ENCODE peak calls at places on chromosomes 5 and 9, in four cellular contexts. One of them, this sample, is unnamed.

GRCh38 chr9:99489043-99489378 is 266.9 kb downstream of the SEC61B start:
- DNase-seq in BJ: no peak
- DNase-seq in astrocyte of the spinal cord: peak; percentile 32
- DNase-seq in ascending aorta: no peak
- DNase-seq in this sample: no peak

GRCh38 chr9:71744754-71745521 is 23.4 kb downstream of the CEMIP2 start:
- DNase-seq in BJ: no peak
- DNase-seq in astrocyte of the spinal cord: no peak
- DNase-seq in ascending aorta: no peak
- DNase-seq in this sample: no peak

GRCh38 chr9:99231708-99232107 is 9.6 kb downstream of the SEC61B start:
- DNase-seq in BJ: no peak
- DNase-seq in astrocyte of the spinal cord: no peak
- DNase-seq in ascending aorta: no peak
- DNase-seq in this sample: peak; percentile 50

GRCh38 chr5:141883184-141883947 is 5.2 kb upstream of the PCDH1 start:
- DNase-seq in BJ: no peak
- DNase-seq in astrocyte of the spinal cord: no peak
- DNase-seq in ascending aorta: no peak
- DNase-seq in this sample: no peak

GRCh38 chr9:135905380-135906282 is 1.7 kb downstream of the CAMSAP1 start:
- DNase-seq in BJ: no peak
- DNase-seq in astrocyte of the spinal cord: peak; percentile 38
- DNase-seq in ascending aorta: no peak
- DNase-seq in this sample: no peak

GRCh38 chr5:10695055-10695649 is 65.9 kb downstream of the DAP start:
- DNase-seq in BJ: no peak
- DNase-seq in astrocyte of the spinal cord: peak; percentile 75
- DNase-seq in ascending aorta: peak; percentile 76
- DNase-seq in this sample: peak; percentile 63

GRCh38 chr5:33892419-33893151 is 795 bp upstream of the ADAMTS12 start:
- DNase-seq in BJ: peak; percentile 80
- DNase-seq in astrocyte of the spinal cord: peak; percentile 95
- DNase-seq in ascending aorta: peak; percentile 87
- DNase-seq in this sample: no peak

GRCh38 chr5:173637340-173637739 is 20.9 kb upstream of the BOD1 start:
- DNase-seq in BJ: no peak
- DNase-seq in astrocyte of the spinal cord: no peak
- DNase-seq in ascending aorta: peak; percentile 7
- DNase-seq in this sample: no peak

GRCh38 chr9:9855503-9856078 is 757.2 kb downstream of the PTPRD start:
- DNase-seq in BJ: no peak
- DNase-seq in astrocyte of the spinal cord: no peak
- DNase-seq in ascending aorta: no peak
- DNase-seq in this sample: no peak

GRCh38 chr5:132470596-132470995 is 20.0 kb downstream of the IRF1 start:
- DNase-seq in BJ: no peak
- DNase-seq in astrocyte of the spinal cord: no peak
- DNase-seq in ascending aorta: no peak
- DNase-seq in this sample: no peak

GRCh38 chr5:44002381-44002901 is 386.8 kb downstream of the FGF10 start:
- DNase-seq in BJ: peak; percentile 16
- DNase-seq in astrocyte of the spinal cord: peak; percentile 28
- DNase-seq in ascending aorta: no peak
- DNase-seq in this sample: no peak

GRCh38 chr5:179211631-179212030 is 133.6 kb downstream of the ADAMTS2 start:
- DNase-seq in BJ: no peak
- DNase-seq in astrocyte of the spinal cord: no peak
- DNase-seq in ascending aorta: no peak
- DNase-seq in this sample: no peak

GRCh38 chr9:114098021-114098659 is 952 bp downstream of the KIF12 start:
- DNase-seq in BJ: no peak
- DNase-seq in astrocyte of the spinal cord: no peak
- DNase-seq in ascending aorta: no peak
- DNase-seq in this sample: no peak

GRCh38 chr9:134283111-134283515 is 43.1 kb upstream of the RXRA start:
- DNase-seq in BJ: peak; percentile 31
- DNase-seq in astrocyte of the spinal cord: peak; percentile 56
- DNase-seq in ascending aorta: peak; percentile 90
- DNase-seq in this sample: no peak

GRCh38 chr5:150595466-150596031 is 44.9 kb upstream of the SYNPO start:
- DNase-seq in BJ: no peak
- DNase-seq in astrocyte of the spinal cord: peak; percentile 27
- DNase-seq in ascending aorta: peak; percentile 78
- DNase-seq in this sample: no peak

GRCh38 chr9:90046317-90046861 is 441.6 kb downstream of the GADD45G start:
- DNase-seq in BJ: no peak
- DNase-seq in astrocyte of the spinal cord: no peak
- DNase-seq in ascending aorta: no peak
- DNase-seq in this sample: no peak

GRCh38 chr9:84271887-84272556 is 68.5 kb downstream of the SLC28A3 start:
- DNase-seq in BJ: no peak
- DNase-seq in astrocyte of the spinal cord: peak; percentile 43
- DNase-seq in ascending aorta: no peak
- DNase-seq in this sample: no peak

GRCh38 chr9:133377721-133378216 is 1.6 kb downstream of the STKLD1 start:
- DNase-seq in BJ: no peak
- DNase-seq in astrocyte of the spinal cord: no peak
- DNase-seq in ascending aorta: no peak
- DNase-seq in this sample: no peak

GRCh38 chr9:73525350-73525749 is 373.7 kb downstream of the ANXA1 start:
- DNase-seq in BJ: no peak
- DNase-seq in astrocyte of the spinal cord: no peak
- DNase-seq in ascending aorta: no peak
- DNase-seq in this sample: no peak

GRCh38 chr5:137283801-137284200 is 215.3 kb downstream of the SPOCK1 start:
- DNase-seq in BJ: no peak
- DNase-seq in astrocyte of the spinal cord: no peak
- DNase-seq in ascending aorta: no peak
- DNase-seq in this sample: no peak

GRCh38 chr5:121408778-121409177 is 442.9 kb upstream of the FTMT start:
- DNase-seq in BJ: no peak
- DNase-seq in astrocyte of the spinal cord: no peak
- DNase-seq in ascending aorta: no peak
- DNase-seq in this sample: no peak

GRCh38 chr5:62124266-62124665 is 181.7 kb upstream of the KIF2A start:
- DNase-seq in BJ: no peak
- DNase-seq in astrocyte of the spinal cord: no peak
- DNase-seq in ascending aorta: no peak
- DNase-seq in this sample: no peak

GRCh38 chr9:18006591-18006990 is 427.7 kb downstream of the SH3GL2 start:
- DNase-seq in BJ: no peak
- DNase-seq in astrocyte of the spinal cord: no peak
- DNase-seq in ascending aorta: no peak
- DNase-seq in this sample: no peak

GRCh38 chr9:19976226-19976625 is 187.4 kb upstream of the SLC24A2 start:
- DNase-seq in BJ: no peak
- DNase-seq in astrocyte of the spinal cord: no peak
- DNase-seq in ascending aorta: no peak
- DNase-seq in this sample: no peak

GRCh38 chr9:91253488-91253887 is 108.2 kb downstream of the AUH start:
- DNase-seq in BJ: no peak
- DNase-seq in astrocyte of the spinal cord: no peak
- DNase-seq in ascending aorta: no peak
- DNase-seq in this sample: peak; percentile 17
- TF ChIP-seq CTCF in BJ: peak; percentile 3
- TF ChIP-seq CTCF in astrocyte of the spinal cord: no peak
- TF ChIP-seq CTCF in ascending aorta: no peak
- TF ChIP-seq CTCF in this sample: no peak

DNA sequence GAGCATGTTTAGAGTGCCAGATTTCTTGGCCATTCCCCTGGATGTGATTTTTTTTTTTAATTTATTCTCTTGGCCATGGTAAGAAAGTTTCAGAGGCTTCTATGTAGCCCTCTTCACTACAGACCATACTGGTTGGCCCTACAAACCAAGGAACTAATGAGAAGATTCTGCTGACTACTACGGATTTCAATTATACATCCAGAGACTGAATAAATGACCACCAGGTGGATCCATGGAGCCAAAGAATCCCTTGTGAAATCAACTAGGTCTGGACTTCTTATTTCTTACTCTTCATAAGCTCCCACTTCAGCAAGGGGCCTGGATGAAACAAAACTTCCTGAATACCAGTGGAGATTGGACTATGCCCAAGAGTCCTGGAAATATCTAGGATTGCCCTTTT is 27.6 kb downstream of the ZNF622 start:
- DNase-seq in BJ: no peak
- DNase-seq in astrocyte of the spinal cord: no peak
- DNase-seq in ascending aorta: no peak
- DNase-seq in this sample: no peak
- TF ChIP-seq CTCF in BJ: peak; percentile 29
- TF ChIP-seq CTCF in astrocyte of the spinal cord: no peak
- TF ChIP-seq CTCF in ascending aorta: no peak
- TF ChIP-seq CTCF in this sample: no peak

GRCh38 chr5:140869555-140869886 is 764 bp downstream of the PCDHA11 start:
- DNase-seq in BJ: no peak
- DNase-seq in astrocyte of the spinal cord: no peak
- DNase-seq in ascending aorta: no peak
- DNase-seq in this sample: no peak

GRCh38 chr5:140870221-140871201 is 1.8 kb downstream of the PCDHA11 start:
- DNase-seq in BJ: no peak
- DNase-seq in astrocyte of the spinal cord: no peak
- DNase-seq in ascending aorta: no peak
- DNase-seq in this sample: no peak

GRCh38 chr5:140868721-140869554 is at the start of gene PCDHA11:
- DNase-seq in BJ: no peak
- DNase-seq in astrocyte of the spinal cord: no peak
- DNase-seq in ascending aorta: no peak
- DNase-seq in this sample: no peak
- TF ChIP-seq CTCF in BJ: no peak
- TF ChIP-seq CTCF in astrocyte of the spinal cord: no peak
- TF ChIP-seq CTCF in ascending aorta: no peak
- TF ChIP-seq CTCF in this sample: no peak

GRCh38 chr9:70043689-70044449 is at the start of gene MAMDC2:
- DNase-seq in BJ: no peak
- DNase-seq in astrocyte of the spinal cord: peak; percentile 49
- DNase-seq in ascending aorta: peak; percentile 71
- DNase-seq in this sample: no peak
- TF ChIP-seq CTCF in BJ: no peak
- TF ChIP-seq CTCF in astrocyte of the spinal cord: no peak
- TF ChIP-seq CTCF in ascending aorta: no peak
- TF ChIP-seq CTCF in this sample: no peak

GRCh38 chr5:32754251-32754650 is 43.1 kb downstream of the NPR3 start:
- DNase-seq in BJ: no peak
- DNase-seq in astrocyte of the spinal cord: no peak
- DNase-seq in ascending aorta: no peak
- DNase-seq in this sample: no peak

GRCh38 chr5:32753765-32754164 is 42.6 kb downstream of the NPR3 start:
- DNase-seq in BJ: no peak
- DNase-seq in astrocyte of the spinal cord: no peak
- DNase-seq in ascending aorta: no peak
- DNase-seq in this sample: no peak

DNA sequence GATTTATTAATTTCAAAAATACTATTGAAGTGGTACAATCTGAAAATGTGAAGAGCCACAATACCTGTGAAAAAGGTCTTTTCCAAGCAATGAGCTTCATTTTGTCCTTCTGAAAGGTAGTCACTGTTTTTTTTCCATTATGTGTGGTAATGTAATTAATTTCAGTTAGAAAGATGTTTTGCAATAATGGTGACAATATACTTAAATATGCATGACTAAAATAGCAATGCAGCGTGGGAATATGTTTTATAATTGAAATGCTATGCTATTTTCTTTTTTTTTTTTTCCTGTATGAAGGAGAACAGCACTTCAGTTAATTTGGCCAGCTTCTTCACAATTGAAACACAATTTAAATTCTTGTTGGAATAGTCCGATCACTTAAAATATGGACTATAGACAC is 41.9 kb downstream of the NPR3 start:
- DNase-seq in BJ: peak; percentile 33
- DNase-seq in astrocyte of the spinal cord: no peak
- DNase-seq in ascending aorta: no peak
- DNase-seq in this sample: no peak
- TF ChIP-seq CTCF in BJ: no peak
- TF ChIP-seq CTCF in astrocyte of the spinal cord: no peak
- TF ChIP-seq CTCF in ascending aorta: no peak
- TF ChIP-seq CTCF in this sample: no peak

DNA sequence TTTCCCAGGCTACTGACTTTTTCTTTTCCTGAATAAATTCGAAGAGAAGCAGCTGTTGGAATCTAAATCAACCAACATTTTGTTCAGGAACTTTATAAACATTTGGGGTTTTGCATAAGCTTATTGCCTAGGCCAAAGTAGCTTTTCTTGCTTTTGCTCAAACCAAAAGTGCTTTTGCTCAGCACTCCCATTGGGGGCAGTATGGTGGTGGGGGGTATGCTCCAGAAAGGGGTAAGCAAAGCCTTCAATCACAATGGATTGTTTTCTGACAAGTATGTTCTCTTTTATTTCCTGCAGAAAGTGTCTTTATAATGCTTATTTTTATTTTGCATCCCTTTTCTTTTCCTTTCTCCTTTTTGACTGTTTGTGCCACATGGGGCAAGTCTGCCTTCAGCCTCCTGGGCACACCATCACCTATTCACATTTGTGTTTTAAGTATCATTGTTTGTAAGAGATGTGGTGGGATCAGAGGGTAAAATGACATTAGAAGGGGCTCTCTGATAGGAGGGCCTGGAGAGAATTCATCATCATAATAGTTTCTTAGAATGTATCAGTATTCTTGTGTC is 86.0 kb downstream of the PRDM6 start:
- DNase-seq in BJ: no peak
- DNase-seq in astrocyte of the spinal cord: no peak
- DNase-seq in ascending aorta: no peak
- DNase-seq in this sample: no peak
- TF ChIP-seq CTCF in BJ: no peak
- TF ChIP-seq CTCF in astrocyte of the spinal cord: no peak
- TF ChIP-seq CTCF in ascending aorta: no peak
- TF ChIP-seq CTCF in this sample: no peak

GRCh38 chr5:528625-529511 is 4.6 kb upstream of the SLC9A3 start:
- DNase-seq in BJ: no peak
- DNase-seq in astrocyte of the spinal cord: no peak
- DNase-seq in ascending aorta: no peak
- DNase-seq in this sample: no peak
- TF ChIP-seq CTCF in BJ: no peak
- TF ChIP-seq CTCF in astrocyte of the spinal cord: no peak
- TF ChIP-seq CTCF in ascending aorta: no peak
- TF ChIP-seq CTCF in this sample: no peak

GRCh38 chr5:31236339-31236738 is 42.9 kb downstream of the CDH6 start:
- DNase-seq in BJ: no peak
- DNase-seq in astrocyte of the spinal cord: no peak
- DNase-seq in ascending aorta: no peak
- DNase-seq in this sample: no peak

GRCh38 chr5:31235381-31235780 is 41.9 kb downstream of the CDH6 start:
- DNase-seq in BJ: no peak
- DNase-seq in astrocyte of the spinal cord: peak; percentile 23
- DNase-seq in ascending aorta: no peak
- DNase-seq in this sample: no peak

GRCh38 chr5:31231171-31231570 is 37.7 kb downstream of the CDH6 start:
- DNase-seq in BJ: no peak
- DNase-seq in astrocyte of the spinal cord: no peak
- DNase-seq in ascending aorta: no peak
- DNase-seq in this sample: no peak

GRCh38 chr5:31237159-31237558 is 43.7 kb downstream of the CDH6 start:
- DNase-seq in BJ: no peak
- DNase-seq in astrocyte of the spinal cord: no peak
- DNase-seq in ascending aorta: no peak
- DNase-seq in this sample: no peak

GRCh38 chr5:31232273-31232888 is 38.9 kb downstream of the CDH6 start:
- DNase-seq in BJ: no peak
- DNase-seq in astrocyte of the spinal cord: peak; percentile 72
- DNase-seq in ascending aorta: no peak
- DNase-seq in this sample: peak; percentile 46
- TF ChIP-seq CTCF in BJ: peak; percentile 83
- TF ChIP-seq CTCF in astrocyte of the spinal cord: peak; percentile 75
- TF ChIP-seq CTCF in ascending aorta: no peak
- TF ChIP-seq CTCF in this sample: peak; percentile 56

GRCh38 chr5:106205916-106206571 is 1464.7 kb downstream of the EFNA5 start:
- DNase-seq in BJ: no peak
- DNase-seq in astrocyte of the spinal cord: no peak
- DNase-seq in ascending aorta: no peak
- DNase-seq in this sample: no peak
- TF ChIP-seq CTCF in BJ: no peak
- TF ChIP-seq CTCF in astrocyte of the spinal cord: no peak
- TF ChIP-seq CTCF in ascending aorta: no peak
- TF ChIP-seq CTCF in this sample: no peak